ENCODE peak calls at places on chromosome 1, in nine cellular contexts. S is BJ, M is mucosa of descending colon, F is neural crest cell, T is IMR-90, B is HFF-Myc, Q is lower lobe of right lung, Y is breast epithelium, K is colonic mucosa. H is an unnamed sample.

GRCh38 chr1:15923241-15923640 is 52.7 kb downstream of the ZBTB17 start:
- DNase-seq in F (no peak), B (no peak), Y (no peak), M (no peak), K (no peak), T (peak), S (no peak), Q (no peak), H (no peak)

GRCh38 chr1:89781494-89782126 is 39.2 kb upstream of the LRRC8D start:
- DNase-seq in M (no peak), F (no peak), S (no peak), Y (no peak), T (no peak), B (no peak), Q (no peak), K (no peak), H (no peak)

GRCh38 chr1:43554444-43554992 is 23.8 kb downstream of the PTPRF start:
- DNase-seq in Y (no peak), S (no peak), K (no peak), B (no peak), Q (no peak), F (no peak), T (peak), M (no peak), H (no peak)

GRCh38 chr1:231855395-231855794 is 228.8 kb downstream of the DISC1 start:
- DNase-seq in S (no peak), M (no peak), Y (no peak), B (no peak), Q (no peak), K (no peak), T (peak), F (no peak), H (no peak)

GRCh38 chr1:160169553-160170399 is 18.4 kb downstream of the ATP1A4 start:
- DNase-seq in F (peak), B (no peak), S (no peak), Q (no peak), T (no peak), K (no peak), M (no peak), Y (no peak), H (no peak)

GRCh38 chr1:15747378-15747777 is 5.1 kb downstream of the TMEM82 start:
- DNase-seq in M (no peak), F (no peak), T (no peak), S (no peak), B (no peak), Q (no peak), Y (no peak), K (no peak), H (no peak)

GRCh38 chr1:44174630-44175029 is 33.2 kb upstream of the KLF18 start:
- DNase-seq in S (no peak), Q (no peak), Y (no peak), T (no peak), B (no peak), F (no peak), K (no peak), M (no peak), H (no peak)

GRCh38 chr1:236039736-236040670 is 24.9 kb downstream of the NID1 start:
- DNase-seq in B (no peak), S (peak), K (no peak), T (peak), Y (no peak), Q (peak), M (peak), F (no peak), H (no peak)

GRCh38 chr1:156117414-156118174 is 3.1 kb downstream of the LMNA start:
- DNase-seq in Q (no peak), F (no peak), K (no peak), Y (no peak), S (no peak), B (no peak), T (no peak), M (no peak), H (no peak)

GRCh38 chr1:183837062-183837461 is 32.1 kb downstream of the RGL1 start:
- DNase-seq in Q (no peak), Y (no peak), K (no peak), T (no peak), B (no peak), F (no peak), M (no peak), S (no peak), H (no peak)

GRCh38 chr1:116806245-116806644 is 52.0 kb downstream of the CD2 start:
- DNase-seq in Y (no peak), Q (no peak), K (no peak), T (no peak), M (no peak), S (no peak), B (no peak), F (no peak), H (no peak)

GRCh38 chr1:92736395-92736794 is 48.5 kb downstream of the EVI5 start:
- DNase-seq in Y (no peak), B (no peak), S (no peak), M (no peak), F (no peak), T (peak), K (no peak), Q (no peak), H (no peak)

GRCh38 chr1:32540589-32540988 is 1.4 kb downstream of the ZBTB8A start:
- DNase-seq in K (no peak), B (no peak), M (no peak), T (no peak), Y (no peak), Q (no peak), S (no peak), F (no peak), H (no peak)

GRCh38 chr1:34755961-34756360 is 1.1 kb downstream of the GJB5 start:
- DNase-seq in Y (no peak), F (no peak), B (no peak), Q (no peak), K (no peak), M (no peak), S (no peak), T (no peak), H (no peak)

GRCh38 chr1:31788825-31789256 is 24.7 kb upstream of the ADGRB2 start:
- DNase-seq in F (no peak), M (no peak), Q (no peak), B (peak), S (peak), T (peak), Y (no peak), K (no peak), H (no peak)

GRCh38 chr1:54768093-54768492 is 3.8 kb upstream of the PARS2 start:
- DNase-seq in Y (no peak), Q (no peak), T (peak), S (no peak), B (no peak), M (peak), F (no peak), K (no peak), H (no peak)

GRCh38 chr1:196910208-196910607 is 22.4 kb downstream of the CFHR4 start:
- DNase-seq in B (no peak), S (no peak), F (no peak), Q (no peak), Y (no peak), K (no peak), T (peak), M (no peak), H (no peak)

GRCh38 chr1:97691325-97691724 is 229.5 kb downstream of the DPYD start:
- DNase-seq in K (no peak), F (no peak), M (no peak), Y (no peak), Q (no peak), T (no peak), B (no peak), S (no peak), H (no peak)

GRCh38 chr1:230103341-230104173 is 36.5 kb downstream of the GALNT2 start:
- DNase-seq in M (no peak), Q (no peak), T (peak), Y (no peak), F (no peak), K (no peak), B (no peak), S (no peak), H (no peak)

GRCh38 chr1:52970149-52970548 is 43.1 kb downstream of the SCP2 start:
- DNase-seq in B (peak), F (no peak), S (no peak), M (no peak), T (peak), Y (no peak), K (no peak), Q (no peak), H (no peak)
- TF ChIP-seq CTCF in B (peak), F (peak), S (peak), M (no peak), T (peak), Y (no peak), K (no peak), Q (no peak), H (no peak)

GRCh38 chr1:30715216-30715615 is 8.2 kb downstream of the MATN1 start:
- DNase-seq in B (no peak), F (peak), S (no peak), T (no peak), Q (no peak), K (peak), M (peak), Y (no peak), H (no peak)
- TF ChIP-seq CTCF in B (peak), F (peak), S (peak), T (peak), Q (peak), K (peak), M (no peak), Y (no peak), H (peak)

GRCh38 chr1:85836736-85837135 is 128.5 kb upstream of the ZNHIT6 start:
- DNase-seq in Y (no peak), K (no peak), S (no peak), B (no peak), F (no peak), M (no peak), T (no peak), Q (no peak), H (no peak)
- TF ChIP-seq CTCF in Y (no peak), K (no peak), S (no peak), B (no peak), F (no peak), M (no peak), T (no peak), Q (no peak), H (no peak)

GRCh38 chr1:5286244-5286643 is 631.8 kb downstream of the AJAP1 start:
- DNase-seq in F (no peak), T (no peak), M (peak), K (no peak), Q (no peak), B (no peak), S (no peak), Y (no peak), H (no peak)
- TF ChIP-seq CTCF in F (peak), T (no peak), M (no peak), K (no peak), Q (peak), B (no peak), S (no peak), Y (no peak), H (no peak)

DNA sequence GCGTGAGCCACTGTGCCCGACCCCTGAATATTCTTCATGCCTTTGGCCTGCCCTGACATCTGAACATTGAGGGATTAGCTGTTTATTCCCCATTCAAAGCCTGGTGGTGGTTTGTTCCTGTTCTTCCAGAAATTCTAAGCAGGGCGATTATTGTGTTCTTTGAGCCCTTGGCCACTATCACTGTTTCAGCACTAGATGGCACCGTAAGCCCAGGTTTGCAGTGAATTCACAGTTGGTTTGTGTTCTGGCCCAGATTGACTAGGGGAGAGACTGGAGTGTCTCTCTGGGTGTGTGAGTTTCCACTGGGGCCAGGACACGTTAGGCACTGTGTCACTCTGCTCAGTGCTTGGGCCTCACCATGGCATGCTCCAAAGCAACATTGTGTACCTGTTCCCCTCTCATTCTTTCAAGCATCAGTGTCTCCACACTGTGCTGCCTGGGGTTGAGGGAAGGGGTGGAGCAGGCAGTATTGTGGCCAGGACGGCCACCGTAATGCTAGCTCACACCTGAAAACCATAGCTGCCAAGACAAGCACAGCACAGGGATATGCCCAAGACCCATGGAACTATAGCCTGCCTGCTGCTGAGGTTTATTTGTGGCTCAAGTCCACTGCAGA is 52.7 kb downstream of the PKN2 start:
- DNase-seq in F (no peak), S (no peak), Y (no peak), K (peak), M (peak), B (peak), T (peak), Q (no peak), H (no peak)
- TF ChIP-seq CTCF in F (peak), S (peak), Y (no peak), K (peak), M (peak), B (peak), T (peak), Q (peak), H (no peak)

GRCh38 chr1:41285818-41286217 is 43.7 kb upstream of the SCMH1 start:
- DNase-seq in B (no peak), T (no peak), S (no peak), M (no peak), Y (no peak), Q (no peak), F (no peak), K (no peak), H (no peak)

GRCh38 chr1:41284121-41284520 is 42.0 kb upstream of the SCMH1 start:
- DNase-seq in Q (no peak), K (no peak), F (no peak), B (no peak), Y (no peak), T (no peak), M (no peak), S (no peak), H (no peak)

GRCh38 chr1:41281367-41281766 is 39.3 kb upstream of the SCMH1 start:
- DNase-seq in S (no peak), M (no peak), T (no peak), Q (peak), B (no peak), F (no peak), Y (no peak), K (no peak), H (no peak)

GRCh38 chr1:41280189-41281032 is 38.3 kb upstream of the SCMH1 start:
- DNase-seq in S (no peak), F (no peak), B (no peak), Q (no peak), M (no peak), T (no peak), Y (no peak), K (no peak), H (no peak)

GRCh38 chr1:41282679-41283317 is 40.7 kb upstream of the SCMH1 start:
- DNase-seq in K (no peak), M (peak), Y (no peak), Q (no peak), F (peak), S (no peak), B (no peak), T (peak), H (peak)
- TF ChIP-seq CTCF in K (peak), M (peak), Y (peak), Q (peak), F (peak), S (peak), B (peak), T (peak), H (peak)

GRCh38 chr1:214602764-214603657 is at the start of gene CENPF:
- DNase-seq in M (peak), B (peak), Q (peak), F (peak), K (peak), S (peak), T (peak), Y (peak), H (peak)
- TF ChIP-seq CTCF in M (no peak), B (no peak), Q (peak), F (peak), K (no peak), S (peak), T (peak), Y (peak), H (no peak)

H was measured in mesothelial cell of epicardium.